ENCODE peak calls at places on chromosomes 5 and 9, in nine cellular contexts. One of them, this sample, is unnamed.

GRCh38 chr9:75601280-75601679 is 289.2 kb upstream of the PCSK5 start:
- DNase-seq in body of pancreas: no peak
- DNase-seq in A549: no peak
- DNase-seq in transverse colon: no peak
- DNase-seq in K562: no peak
- DNase-seq in tibial nerve: no peak
- DNase-seq in adrenal gland: no peak
- DNase-seq in lower leg skin: no peak
- DNase-seq in HepG2: no peak
- DNase-seq in this sample: no peak

GRCh38 chr9:83066771-83067170 is 3.8 kb upstream of the RASEF start:
- DNase-seq in body of pancreas: no peak
- DNase-seq in A549: no peak
- DNase-seq in transverse colon: no peak
- DNase-seq in K562: no peak
- DNase-seq in tibial nerve: no peak
- DNase-seq in adrenal gland: no peak
- DNase-seq in lower leg skin: no peak
- DNase-seq in HepG2: no peak
- DNase-seq in this sample: peak

GRCh38 chr9:83146325-83146724 is 83.4 kb upstream of the RASEF start:
- DNase-seq in body of pancreas: no peak
- DNase-seq in A549: no peak
- DNase-seq in transverse colon: no peak
- DNase-seq in K562: no peak
- DNase-seq in tibial nerve: no peak
- DNase-seq in adrenal gland: no peak
- DNase-seq in lower leg skin: no peak
- DNase-seq in HepG2: no peak
- DNase-seq in this sample: no peak

GRCh38 chr5:424259-425110 is 18.5 kb upstream of the EXOC3 start:
- DNase-seq in body of pancreas: no peak
- DNase-seq in A549: no peak
- DNase-seq in transverse colon: no peak
- DNase-seq in K562: no peak
- DNase-seq in tibial nerve: no peak
- DNase-seq in adrenal gland: no peak
- DNase-seq in lower leg skin: peak
- DNase-seq in HepG2: no peak
- DNase-seq in this sample: no peak

GRCh38 chr5:140632366-140633080 is 452 bp downstream of the CD14 start:
- DNase-seq in body of pancreas: peak
- DNase-seq in A549: no peak
- DNase-seq in transverse colon: peak
- DNase-seq in K562: no peak
- DNase-seq in tibial nerve: peak
- DNase-seq in adrenal gland: peak
- DNase-seq in lower leg skin: peak
- DNase-seq in HepG2: no peak
- DNase-seq in this sample: no peak

GRCh38 chr9:121394292-121394691 is 24.2 kb upstream of the STOM start:
- DNase-seq in body of pancreas: no peak
- DNase-seq in A549: no peak
- DNase-seq in transverse colon: no peak
- DNase-seq in K562: no peak
- DNase-seq in tibial nerve: no peak
- DNase-seq in adrenal gland: no peak
- DNase-seq in lower leg skin: no peak
- DNase-seq in HepG2: no peak
- DNase-seq in this sample: no peak

GRCh38 chr9:12191630-12192029 is 501.6 kb upstream of the TYRP1 start:
- DNase-seq in body of pancreas: no peak
- DNase-seq in A549: no peak
- DNase-seq in transverse colon: no peak
- DNase-seq in K562: no peak
- DNase-seq in tibial nerve: no peak
- DNase-seq in adrenal gland: no peak
- DNase-seq in lower leg skin: no peak
- DNase-seq in HepG2: no peak
- DNase-seq in this sample: no peak

GRCh38 chr9:89872913-89873707 is 268.3 kb downstream of the GADD45G start:
- DNase-seq in body of pancreas: no peak
- DNase-seq in A549: no peak
- DNase-seq in transverse colon: no peak
- DNase-seq in K562: no peak
- DNase-seq in tibial nerve: no peak
- DNase-seq in adrenal gland: no peak
- DNase-seq in lower leg skin: peak
- DNase-seq in HepG2: no peak
- DNase-seq in this sample: no peak

DNA sequence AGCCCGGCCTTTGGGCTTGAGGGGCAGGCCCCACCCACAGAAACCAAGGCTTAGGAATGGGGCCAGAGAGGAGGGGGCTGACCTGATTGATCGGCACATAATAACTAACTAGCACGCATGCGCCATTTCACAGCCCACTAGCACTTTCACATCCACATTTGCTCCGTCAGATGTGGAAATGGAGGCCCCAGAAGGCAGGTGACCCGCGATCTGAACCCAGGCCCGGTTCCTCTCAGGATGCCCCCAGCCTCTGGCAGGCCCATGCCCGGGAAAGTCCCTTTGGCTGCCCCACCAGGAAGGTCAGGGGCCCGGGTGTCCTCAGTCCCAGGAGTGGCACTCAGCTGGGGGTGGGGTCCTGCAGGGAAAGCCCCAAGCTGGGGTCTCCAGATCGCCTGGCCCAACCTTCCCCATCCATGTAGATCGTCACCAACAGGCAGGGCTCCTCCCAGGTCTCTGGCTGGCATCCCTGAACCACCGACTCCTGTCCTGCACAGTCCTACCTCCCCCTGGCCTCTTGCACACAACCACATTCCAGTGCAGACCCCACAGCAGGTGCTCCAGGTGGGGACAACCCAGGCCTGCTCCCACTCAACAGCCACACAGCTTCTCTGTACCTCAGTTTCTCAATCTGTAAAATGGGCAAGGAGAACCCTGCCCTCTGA is 46.7 kb downstream of the VAV2 start:
- DNase-seq in body of pancreas: peak
- DNase-seq in A549: no peak
- DNase-seq in transverse colon: no peak
- DNase-seq in K562: no peak
- DNase-seq in tibial nerve: no peak
- DNase-seq in adrenal gland: no peak
- DNase-seq in lower leg skin: no peak
- DNase-seq in HepG2: no peak
- DNase-seq in this sample: no peak
- TF ChIP-seq POLR2A in body of pancreas: no peak
- TF ChIP-seq POLR2A in A549: no peak
- TF ChIP-seq POLR2A in transverse colon: no peak
- TF ChIP-seq POLR2A in K562: no peak
- TF ChIP-seq POLR2A in tibial nerve: no peak
- TF ChIP-seq POLR2A in adrenal gland: no peak
- TF ChIP-seq POLR2A in lower leg skin: no peak
- TF ChIP-seq POLR2A in HepG2: no peak
- TF ChIP-seq POLR2A in this sample: no peak

GRCh38 chr5:103562084-103562452 is 521 bp downstream of the NUDT12 start:
- DNase-seq in body of pancreas: no peak
- DNase-seq in A549: no peak
- DNase-seq in transverse colon: peak
- DNase-seq in K562: no peak
- DNase-seq in tibial nerve: peak
- DNase-seq in adrenal gland: peak
- DNase-seq in lower leg skin: no peak
- DNase-seq in HepG2: no peak
- DNase-seq in this sample: no peak

GRCh38 chr5:103565711-103566110 is 3.1 kb upstream of the NUDT12 start:
- DNase-seq in body of pancreas: no peak
- DNase-seq in A549: no peak
- DNase-seq in transverse colon: no peak
- DNase-seq in K562: no peak
- DNase-seq in tibial nerve: no peak
- DNase-seq in adrenal gland: no peak
- DNase-seq in lower leg skin: no peak
- DNase-seq in HepG2: no peak
- DNase-seq in this sample: no peak

GRCh38 chr5:103561670-103562069 is 919 bp downstream of the NUDT12 start:
- DNase-seq in body of pancreas: no peak
- DNase-seq in A549: no peak
- DNase-seq in transverse colon: no peak
- DNase-seq in K562: peak
- DNase-seq in tibial nerve: no peak
- DNase-seq in adrenal gland: no peak
- DNase-seq in lower leg skin: no peak
- DNase-seq in HepG2: no peak
- DNase-seq in this sample: no peak

GRCh38 chr5:103560826-103561225 is 1.8 kb downstream of the NUDT12 start:
- DNase-seq in body of pancreas: no peak
- DNase-seq in A549: no peak
- DNase-seq in transverse colon: no peak
- DNase-seq in K562: peak
- DNase-seq in tibial nerve: no peak
- DNase-seq in adrenal gland: no peak
- DNase-seq in lower leg skin: no peak
- DNase-seq in HepG2: no peak
- DNase-seq in this sample: no peak

GRCh38 chr5:103562453-103563157 is at the start of gene NUDT12:
- DNase-seq in body of pancreas: peak
- DNase-seq in A549: peak
- DNase-seq in transverse colon: peak
- DNase-seq in K562: peak
- DNase-seq in tibial nerve: peak
- DNase-seq in adrenal gland: peak
- DNase-seq in lower leg skin: peak
- DNase-seq in HepG2: peak
- DNase-seq in this sample: peak
- TF ChIP-seq POLR2A in body of pancreas: peak
- TF ChIP-seq POLR2A in A549: peak
- TF ChIP-seq POLR2A in transverse colon: peak
- TF ChIP-seq POLR2A in K562: peak
- TF ChIP-seq POLR2A in tibial nerve: peak
- TF ChIP-seq POLR2A in adrenal gland: peak
- TF ChIP-seq POLR2A in lower leg skin: no peak
- TF ChIP-seq POLR2A in HepG2: peak
- TF ChIP-seq POLR2A in this sample: peak

GRCh38 chr9:127913682-127914081 is 3.2 kb downstream of the ST6GALNAC4 start:
- DNase-seq in body of pancreas: no peak
- DNase-seq in A549: no peak
- DNase-seq in transverse colon: peak
- DNase-seq in K562: no peak
- DNase-seq in tibial nerve: no peak
- DNase-seq in adrenal gland: no peak
- DNase-seq in lower leg skin: no peak
- DNase-seq in HepG2: no peak
- DNase-seq in this sample: no peak

GRCh38 chr9:127916665-127917581 is at the start of gene ST6GALNAC4:
- DNase-seq in body of pancreas: peak
- DNase-seq in A549: peak
- DNase-seq in transverse colon: peak
- DNase-seq in K562: peak
- DNase-seq in tibial nerve: peak
- DNase-seq in adrenal gland: peak
- DNase-seq in lower leg skin: peak
- DNase-seq in HepG2: peak
- DNase-seq in this sample: peak

GRCh38 chr9:127917603-127918002 is 762 bp upstream of the ST6GALNAC4 start:
- DNase-seq in body of pancreas: no peak
- DNase-seq in A549: no peak
- DNase-seq in transverse colon: peak
- DNase-seq in K562: no peak
- DNase-seq in tibial nerve: no peak
- DNase-seq in adrenal gland: no peak
- DNase-seq in lower leg skin: no peak
- DNase-seq in HepG2: no peak
- DNase-seq in this sample: no peak

GRCh38 chr9:127915325-127915752 is 1.5 kb downstream of the ST6GALNAC4 start:
- DNase-seq in body of pancreas: peak
- DNase-seq in A549: no peak
- DNase-seq in transverse colon: peak
- DNase-seq in K562: peak
- DNase-seq in tibial nerve: no peak
- DNase-seq in adrenal gland: no peak
- DNase-seq in lower leg skin: no peak
- DNase-seq in HepG2: no peak
- DNase-seq in this sample: no peak

DNA sequence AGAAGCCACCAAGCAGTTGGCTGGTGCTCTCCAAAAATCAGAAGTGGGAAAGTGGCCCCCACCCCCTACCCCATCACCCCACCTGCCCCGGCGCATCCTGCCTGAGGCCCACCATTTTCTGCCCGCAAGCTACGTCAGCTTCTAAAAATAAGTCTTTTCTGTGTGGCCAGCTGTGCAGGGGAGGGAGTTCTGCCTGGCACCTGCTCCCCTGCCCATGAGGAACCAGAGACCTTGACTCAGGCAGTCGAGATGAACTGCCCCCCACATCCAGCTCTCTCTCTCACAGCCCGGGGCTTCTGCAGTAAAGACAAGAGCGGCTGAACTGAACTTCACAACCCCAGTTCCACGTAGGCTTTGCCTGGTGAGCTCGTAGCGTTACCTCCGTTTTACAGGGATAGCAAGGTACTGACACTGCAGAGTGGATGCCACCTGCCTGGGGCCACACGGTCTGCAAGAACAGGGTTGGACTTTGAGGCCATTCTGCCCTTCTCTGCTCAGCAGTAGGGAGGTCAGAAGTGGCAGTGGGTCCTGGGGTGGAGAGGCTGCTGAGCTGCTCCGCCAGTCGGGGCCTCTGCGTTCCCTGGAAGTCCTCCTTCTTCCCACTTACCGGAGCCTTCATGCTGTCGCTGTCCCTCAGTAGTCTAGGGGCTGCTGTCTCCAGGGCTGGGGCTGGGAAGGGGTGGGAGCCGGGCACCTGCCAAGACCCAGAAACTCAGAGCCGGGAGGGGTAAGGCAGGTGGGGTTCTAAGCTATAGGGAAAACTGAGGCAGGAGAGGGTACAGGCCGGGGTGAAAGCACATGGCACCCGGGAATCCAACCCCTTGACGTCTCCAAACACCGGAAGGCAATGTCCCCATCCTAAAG is 808 bp downstream of the ST6GALNAC4 start:
- DNase-seq in body of pancreas: peak
- DNase-seq in A549: no peak
- DNase-seq in transverse colon: peak
- DNase-seq in K562: no peak
- DNase-seq in tibial nerve: no peak
- DNase-seq in adrenal gland: no peak
- DNase-seq in lower leg skin: no peak
- DNase-seq in HepG2: no peak
- DNase-seq in this sample: no peak
- TF ChIP-seq POLR2A in body of pancreas: peak
- TF ChIP-seq POLR2A in A549: no peak
- TF ChIP-seq POLR2A in transverse colon: peak
- TF ChIP-seq POLR2A in K562: no peak
- TF ChIP-seq POLR2A in tibial nerve: no peak
- TF ChIP-seq POLR2A in adrenal gland: no peak
- TF ChIP-seq POLR2A in lower leg skin: no peak
- TF ChIP-seq POLR2A in HepG2: no peak
- TF ChIP-seq POLR2A in this sample: no peak

GRCh38 chr5:120446068-120446492 is 18.0 kb upstream of the PRR16 start:
- DNase-seq in body of pancreas: no peak
- DNase-seq in A549: no peak
- DNase-seq in transverse colon: no peak
- DNase-seq in K562: no peak
- DNase-seq in tibial nerve: no peak
- DNase-seq in adrenal gland: no peak
- DNase-seq in lower leg skin: no peak
- DNase-seq in HepG2: no peak
- DNase-seq in this sample: no peak

GRCh38 chr5:120442694-120443093 is 21.4 kb upstream of the PRR16 start:
- DNase-seq in body of pancreas: no peak
- DNase-seq in A549: no peak
- DNase-seq in transverse colon: no peak
- DNase-seq in K562: no peak
- DNase-seq in tibial nerve: no peak
- DNase-seq in adrenal gland: no peak
- DNase-seq in lower leg skin: no peak
- DNase-seq in HepG2: no peak
- DNase-seq in this sample: no peak

GRCh38 chr5:120447706-120448239 is 16.3 kb upstream of the PRR16 start:
- DNase-seq in body of pancreas: no peak
- DNase-seq in A549: no peak
- DNase-seq in transverse colon: no peak
- DNase-seq in K562: no peak
- DNase-seq in tibial nerve: no peak
- DNase-seq in adrenal gland: no peak
- DNase-seq in lower leg skin: no peak
- DNase-seq in HepG2: no peak
- DNase-seq in this sample: no peak

GRCh38 chr5:120446896-120447295 is 17.2 kb upstream of the PRR16 start:
- DNase-seq in body of pancreas: no peak
- DNase-seq in A549: no peak
- DNase-seq in transverse colon: no peak
- DNase-seq in K562: no peak
- DNase-seq in tibial nerve: no peak
- DNase-seq in adrenal gland: no peak
- DNase-seq in lower leg skin: no peak
- DNase-seq in HepG2: no peak
- DNase-seq in this sample: no peak

DNA sequence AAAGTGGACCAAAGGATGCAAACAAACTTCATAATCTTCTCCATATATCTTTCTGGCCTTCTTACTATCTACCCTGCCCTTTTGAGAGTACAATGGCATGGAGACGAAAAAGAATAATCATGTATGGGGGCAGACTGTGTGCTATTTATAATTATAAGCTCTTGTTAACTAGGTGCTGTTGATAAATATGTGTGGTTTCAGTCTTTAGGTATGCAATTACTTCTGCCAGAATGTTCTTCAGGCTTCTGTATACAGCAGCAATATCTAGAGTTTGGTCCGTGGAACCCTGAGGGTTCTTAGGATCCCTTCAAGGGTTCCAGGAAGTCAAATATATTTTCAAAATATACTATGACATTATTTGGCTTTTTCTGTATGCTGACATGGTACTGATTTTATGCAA is 20.5 kb upstream of the PRR16 start:
- DNase-seq in body of pancreas: no peak
- DNase-seq in A549: no peak
- DNase-seq in transverse colon: no peak
- DNase-seq in K562: no peak
- DNase-seq in tibial nerve: no peak
- DNase-seq in adrenal gland: no peak
- DNase-seq in lower leg skin: no peak
- DNase-seq in HepG2: no peak
- DNase-seq in this sample: no peak
- TF ChIP-seq POLR2A in body of pancreas: no peak
- TF ChIP-seq POLR2A in A549: no peak
- TF ChIP-seq POLR2A in transverse colon: no peak
- TF ChIP-seq POLR2A in K562: no peak
- TF ChIP-seq POLR2A in tibial nerve: no peak
- TF ChIP-seq POLR2A in adrenal gland: no peak
- TF ChIP-seq POLR2A in lower leg skin: no peak
- TF ChIP-seq POLR2A in HepG2: no peak
- TF ChIP-seq POLR2A in this sample: no peak

This sample was measured in H54.